ENCODE peak calls at places on chromosomes 16 and 17, in six cellular contexts. W is effector memory CD4-positive, alpha-beta T cell; N is breast epithelium; X is HL-60; G is fibroblast of pulmonary artery; K is body of pancreas. L is an unnamed sample.

GRCh38 chr16:23694707-23695373 is 16.2 kb downstream of the PLK1 start:
- DNase-seq in W (no peak), N (no peak), X (no peak), G (peak), K (no peak), L (no peak)

GRCh38 chr17:8466466-8466865 is 30.8 kb downstream of the NDEL1 start:
- DNase-seq in W (no peak), N (no peak), X (no peak), G (peak), K (no peak), L (no peak)

GRCh38 chr16:89871895-89872294 is 1.5 kb upstream of the TCF25 start:
- DNase-seq in W (no peak), N (no peak), X (no peak), G (no peak), K (no peak), L (no peak)

GRCh38 chr16:3020604-3021448 is 658 bp downstream of the TNFRSF12A start:
- DNase-seq in W (peak), N (peak), X (no peak), G (peak), K (peak), L (no peak)

GRCh38 chr17:9928601-9929341 is 23.7 kb upstream of the RCVRN start:
- DNase-seq in W (no peak), N (no peak), X (no peak), G (peak), K (no peak), L (no peak)

GRCh38 chr16:48138543-48138942 is 17.2 kb downstream of the ABCC12 start:
- DNase-seq in W (no peak), N (no peak), X (no peak), G (no peak), K (no peak), L (no peak)

GRCh38 chr16:30120340-30121105 is 2.5 kb downstream of the MAPK3 start:
- DNase-seq in W (no peak), N (no peak), X (no peak), G (no peak), K (no peak), L (no peak)

GRCh38 chr16:64858076-64858475 is 263.8 kb downstream of the CDH11 start:
- DNase-seq in W (no peak), N (no peak), X (no peak), G (no peak), K (no peak), L (no peak)

GRCh38 chr16:50709061-50709695 is 15.8 kb downstream of the NOD2 start:
- DNase-seq in W (no peak), N (no peak), X (no peak), G (no peak), K (no peak), L (no peak)

GRCh38 chr17:4806420-4806769 is 557 bp upstream of the PLD2 start:
- DNase-seq in W (no peak), N (no peak), X (no peak), G (no peak), K (peak), L (no peak)

GRCh38 chr16:69796285-69797118 is 34.4 kb downstream of the WWP2 start:
- DNase-seq in W (no peak), N (no peak), X (no peak), G (peak), K (no peak), L (no peak)

GRCh38 chr17:19569785-19570496 is 36.3 kb downstream of the SLC47A1 start:
- DNase-seq in W (no peak), N (no peak), X (no peak), G (no peak), K (no peak), L (no peak)

GRCh38 chr17:9456265-9456664 is 119.4 kb downstream of the STX8 start:
- DNase-seq in W (no peak), N (no peak), X (no peak), G (no peak), K (peak), L (no peak)

GRCh38 chr16:13453938-13454553 is 465.9 kb upstream of the ERCC4 start:
- DNase-seq in W (no peak), N (no peak), X (peak), G (no peak), K (peak), L (no peak)

GRCh38 chr17:59652119-59652518 is 32.4 kb downstream of the CLTC start:
- DNase-seq in W (no peak), N (no peak), X (no peak), G (peak), K (no peak), L (no peak)

GRCh38 chr16:50458694-50459271 is 89.4 kb upstream of the NKD1 start:
- DNase-seq in W (no peak), N (peak), X (no peak), G (no peak), K (no peak), L (no peak)

GRCh38 chr17:32349503-32349853 is 479 bp upstream of the ZNF207 start:
- DNase-seq in W (no peak), N (no peak), X (no peak), G (peak), K (peak), L (no peak)

GRCh38 chr17:48575066-48575582 is 3.0 kb downstream of the HOXB4 start:
- DNase-seq in W (no peak), N (no peak), X (no peak), G (no peak), K (no peak), L (no peak)
- H3K4me3 ChIP-seq in W (no peak), N (peak), X (no peak), G (no peak), K (no peak), L (peak)

GRCh38 chr17:48056246-48056745 is 8.1 kb downstream of the NFE2L1 start:
- DNase-seq in W (no peak), N (no peak), X (no peak), G (no peak), K (no peak), L (no peak)
- H3K4me3 ChIP-seq in W (no peak), N (no peak), X (no peak), G (no peak), K (no peak), L (no peak)

GRCh38 chr16:22052985-22053384 is 39.4 kb upstream of the VWA3A start:
- DNase-seq in W (no peak), N (no peak), X (no peak), G (no peak), K (no peak), L (no peak)

GRCh38 chr16:22050963-22051362 is 41.4 kb upstream of the VWA3A start:
- DNase-seq in W (no peak), N (no peak), X (no peak), G (no peak), K (no peak), L (no peak)

GRCh38 chr16:22055881-22056280 is 36.5 kb upstream of the VWA3A start:
- DNase-seq in W (no peak), N (no peak), X (no peak), G (no peak), K (peak), L (no peak)

GRCh38 chr16:22054847-22055590 is 37.3 kb upstream of the VWA3A start:
- DNase-seq in W (no peak), N (no peak), X (no peak), G (no peak), K (no peak), L (no peak)

GRCh38 chr16:22053921-22054341 is 38.4 kb upstream of the VWA3A start:
- DNase-seq in W (no peak), N (no peak), X (no peak), G (no peak), K (no peak), L (no peak)
- H3K4me3 ChIP-seq in W (no peak), N (no peak), X (no peak), G (no peak), K (no peak), L (no peak)

GRCh38 chr16:85749686-85750020 is 1.2 kb downstream of the C16orf74 start:
- DNase-seq in W (no peak), N (no peak), X (no peak), G (no peak), K (no peak), L (no peak)
- H3K4me3 ChIP-seq in W (no peak), N (peak), X (peak), G (peak), K (no peak), L (peak)

GRCh38 chr17:45277216-45277849 is 15.4 kb upstream of the SPATA32 start:
- DNase-seq in W (peak), N (peak), X (peak), G (peak), K (peak), L (peak)

GRCh38 chr17:45276031-45276430 is 14.1 kb upstream of the SPATA32 start:
- DNase-seq in W (no peak), N (no peak), X (no peak), G (no peak), K (no peak), L (no peak)

GRCh38 chr17:45279898-45280297 is 18.0 kb upstream of the SPATA32 start:
- DNase-seq in W (no peak), N (no peak), X (no peak), G (no peak), K (peak), L (no peak)

GRCh38 chr17:45274033-45274432 is 12.1 kb upstream of the SPATA32 start:
- DNase-seq in W (no peak), N (no peak), X (no peak), G (no peak), K (no peak), L (no peak)

GRCh38 chr17:45277992-45278391 is 16.1 kb upstream of the SPATA32 start:
- DNase-seq in W (no peak), N (no peak), X (no peak), G (peak), K (peak), L (no peak)
- H3K4me3 ChIP-seq in W (no peak), N (no peak), X (no peak), G (no peak), K (no peak), L (no peak)

GRCh38 chr17:40533896-40534295 is 31.4 kb downstream of the CCR7 start:
- DNase-seq in W (no peak), N (peak), X (no peak), G (no peak), K (no peak), L (no peak)
- H3K4me3 ChIP-seq in W (no peak), N (no peak), X (no peak), G (no peak), K (no peak), L (no peak)

GRCh38 chr17:45427181-45427835 is 5.4 kb downstream of the ARHGAP27 start:
- DNase-seq in W (no peak), N (no peak), X (no peak), G (no peak), K (no peak), L (no peak)

GRCh38 chr17:45430006-45430737 is 2.5 kb downstream of the ARHGAP27 start:
- DNase-seq in W (no peak), N (no peak), X (no peak), G (no peak), K (no peak), L (no peak)

GRCh38 chr17:45429338-45430005 is 3.2 kb downstream of the ARHGAP27 start:
- DNase-seq in W (no peak), N (no peak), X (no peak), G (no peak), K (peak), L (no peak)

GRCh38 chr17:45428050-45428953 is 4.4 kb downstream of the ARHGAP27 start:
- DNase-seq in W (peak), N (no peak), X (peak), G (peak), K (peak), L (no peak)

DNA sequence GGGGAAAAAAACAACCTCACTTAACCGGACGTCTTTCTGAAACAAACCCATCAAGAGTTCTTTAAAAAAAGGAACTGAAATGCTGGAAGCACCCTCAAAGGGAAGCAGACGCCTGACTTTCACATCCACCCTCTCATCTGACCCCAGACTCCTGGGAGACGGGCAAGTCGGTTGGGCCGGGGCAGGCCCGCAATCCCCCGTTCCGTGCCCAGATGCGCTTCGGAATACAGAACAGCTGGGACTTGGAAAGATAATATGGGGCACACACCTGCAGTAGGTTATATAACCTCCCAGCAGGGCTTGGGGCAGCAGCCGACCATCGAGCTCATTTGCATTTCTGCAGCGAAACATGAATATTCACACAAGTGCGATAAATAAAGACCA is 3.7 kb downstream of the ARHGAP27 start:
- DNase-seq in W (no peak), N (no peak), X (peak), G (no peak), K (no peak), L (no peak)
- H3K4me3 ChIP-seq in W (no peak), N (no peak), X (no peak), G (no peak), K (no peak), L (peak)

GRCh38 chr16:75007443-75007842 is 8.6 kb downstream of the ZNRF1 start:
- DNase-seq in W (no peak), N (no peak), X (no peak), G (no peak), K (no peak), L (no peak)

GRCh38 chr16:75014318-75014717 is 15.5 kb downstream of the ZNRF1 start:
- DNase-seq in W (no peak), N (no peak), X (no peak), G (no peak), K (no peak), L (no peak)

GRCh38 chr16:75010427-75010826 is 11.6 kb downstream of the ZNRF1 start:
- DNase-seq in W (no peak), N (no peak), X (no peak), G (no peak), K (no peak), L (no peak)

GRCh38 chr16:75012380-75013081 is 13.7 kb downstream of the ZNRF1 start:
- DNase-seq in W (no peak), N (no peak), X (no peak), G (no peak), K (no peak), L (no peak)

DNA sequence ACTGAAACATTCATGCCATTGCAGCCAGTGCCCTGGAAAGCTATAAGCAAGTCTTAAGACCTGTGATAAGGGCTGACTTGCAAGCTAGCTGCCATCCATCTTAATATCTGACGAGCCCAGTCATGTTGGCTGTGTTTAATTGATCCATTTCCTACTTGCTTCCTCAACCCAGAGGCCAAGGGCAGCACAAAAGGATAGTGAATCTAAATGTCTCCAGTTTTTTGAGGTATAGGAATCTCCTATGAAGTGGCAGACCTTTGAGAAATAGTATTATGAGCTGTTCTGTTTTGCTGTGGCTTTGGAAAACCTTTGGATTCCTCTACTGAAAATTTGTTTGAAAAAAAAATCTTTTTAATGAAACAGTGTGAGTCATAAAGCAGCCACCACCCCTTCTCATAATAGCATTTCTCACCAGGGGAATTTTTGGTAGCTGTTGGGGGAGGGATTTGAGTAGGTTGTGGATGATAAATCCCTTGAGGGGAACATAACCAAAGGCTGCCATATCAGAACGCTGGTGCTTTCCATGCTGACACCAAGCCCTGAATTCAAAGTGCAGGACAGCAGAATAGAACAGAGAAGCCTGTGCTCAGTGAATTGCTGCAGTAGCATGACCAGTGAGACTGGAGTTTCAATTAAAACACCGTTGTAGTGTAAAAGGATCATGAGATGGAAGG is 12.9 kb downstream of the ZNRF1 start:
- DNase-seq in W (peak), N (no peak), X (no peak), G (peak), K (no peak), L (no peak)
- H3K4me3 ChIP-seq in W (no peak), N (no peak), X (no peak), G (no peak), K (no peak), L (peak)